ENCODE peak calls at places on chromosomes 11 and 22, in eight cellular contexts. D is Peyer's patch; F is GM04504; B is Caki2; H is T follicular helper cell; Z is neural crest cell; N is activated T-cell treated with anti-CD3 and anti-CD28 coated beads, Interleukin-2, amount 50 U/mL, for 24 hours; L is bronchial epithelial cell. I is an unnamed sample.

GRCh38 chr11:19244084-19244483 is 3.3 kb upstream of the E2F8 start:
- DNase-seq in D (no peak), F (no peak), B (no peak), H (no peak), Z (no peak), N (no peak), L (peak), I (no peak)

GRCh38 chr11:2266586-2267305 is 3.6 kb downstream of the ASCL2 start:
- DNase-seq in D (no peak), F (no peak), B (no peak), H (no peak), Z (no peak), N (no peak), L (no peak), I (no peak)

GRCh38 chr11:29153078-29153477 is 863.8 kb downstream of the KCNA4 start:
- DNase-seq in D (no peak), F (no peak), B (no peak), H (no peak), Z (no peak), N (no peak), L (no peak), I (no peak)

GRCh38 chr22:28329582-28330073 is 350.0 kb downstream of the TTC28 start:
- DNase-seq in D (no peak), F (peak), B (no peak), H (no peak), Z (no peak), N (no peak), L (no peak), I (no peak)

GRCh38 chr22:25922141-25922540 is 180.2 kb downstream of the MYO18B start:
- DNase-seq in D (no peak), F (no peak), B (no peak), H (no peak), Z (no peak), N (no peak), L (no peak), I (no peak)

GRCh38 chr11:103539166-103539565 is 429.9 kb downstream of the DYNC2H1 start:
- DNase-seq in D (no peak), F (no peak), B (no peak), H (no peak), Z (no peak), N (no peak), L (no peak), I (no peak)

GRCh38 chr22:25172153-25172552 is 27.5 kb upstream of the CRYBB3 start:
- DNase-seq in D (no peak), F (no peak), B (peak), H (peak), Z (no peak), N (peak), L (peak), I (no peak)

GRCh38 chr11:27205269-27205668 is 157.7 kb downstream of the CCDC34 start:
- DNase-seq in D (no peak), F (no peak), B (no peak), H (no peak), Z (no peak), N (no peak), L (no peak), I (no peak)

GRCh38 chr11:35814720-35815305 is 129.0 kb upstream of the LDLRAD3 start:
- DNase-seq in D (no peak), F (no peak), B (no peak), H (no peak), Z (no peak), N (no peak), L (peak), I (no peak)

GRCh38 chr11:45761659-45762058 is 43.3 kb upstream of the SLC35C1 start:
- DNase-seq in D (no peak), F (no peak), B (no peak), H (no peak), Z (no peak), N (no peak), L (no peak), I (no peak)

GRCh38 chr22:33921576-33922181 is 1.4 kb upstream of the LARGE1 start:
- DNase-seq in D (peak), F (no peak), B (peak), H (no peak), Z (peak), N (peak), L (peak), I (no peak)

GRCh38 chr11:32259641-32260081 is 168.8 kb downstream of the RCN1 start:
- DNase-seq in D (no peak), F (no peak), B (peak), H (no peak), Z (no peak), N (no peak), L (peak), I (no peak)

GRCh38 chr11:31264834-31265233 is 104.7 kb downstream of the DCDC1 start:
- DNase-seq in D (no peak), F (no peak), B (no peak), H (no peak), Z (no peak), N (no peak), L (no peak), I (no peak)

GRCh38 chr11:112844530-112844929 is 116.7 kb upstream of the NCAM1 start:
- DNase-seq in D (no peak), F (no peak), B (no peak), H (no peak), Z (no peak), N (no peak), L (no peak), I (no peak)

GRCh38 chr11:72306186-72306585 is 62.2 kb upstream of the PHOX2A start:
- DNase-seq in D (no peak), F (no peak), B (no peak), H (no peak), Z (no peak), N (no peak), L (no peak), I (no peak)

GRCh38 chr11:10041337-10041736 is 252.7 kb downstream of the SBF2 start:
- DNase-seq in D (no peak), F (no peak), B (no peak), H (no peak), Z (no peak), N (no peak), L (no peak), I (no peak)

GRCh38 chr11:123628936-123629683 is 25.3 kb downstream of the SCN3B start:
- DNase-seq in D (no peak), F (no peak), B (no peak), H (no peak), Z (no peak), N (no peak), L (no peak), I (no peak)

GRCh38 chr22:27113211-27114030 is 456.0 kb downstream of the MIAT start:
- DNase-seq in D (no peak), F (peak), B (peak), H (no peak), Z (peak), N (no peak), L (peak), I (peak)

GRCh38 chr11:45896392-45897068 is 10.5 kb downstream of the FREY1 start:
- DNase-seq in D (no peak), F (no peak), B (no peak), H (no peak), Z (no peak), N (no peak), L (no peak), I (no peak)

GRCh38 chr22:20552913-20553401 is 45.5 kb downstream of the MED15 start:
- DNase-seq in D (no peak), F (no peak), B (peak), H (no peak), Z (no peak), N (no peak), L (no peak), I (no peak)

GRCh38 chr11:68312780-68313573 is 586 bp downstream of the LRP5 start:
- DNase-seq in D (peak), F (no peak), B (no peak), H (no peak), Z (no peak), N (peak), L (no peak), I (no peak)

GRCh38 chr11:128763224-128763623 is 69.4 kb downstream of the FLI1 start:
- DNase-seq in D (no peak), F (no peak), B (no peak), H (no peak), Z (no peak), N (no peak), L (no peak), I (no peak)

GRCh38 chr11:130390071-130390758 is 38.2 kb downstream of the ADAMTS8 start:
- DNase-seq in D (no peak), F (peak), B (peak), H (no peak), Z (no peak), N (no peak), L (peak), I (no peak)